ENCODE peak calls at places on chromosomes 2 and 18, in nine cellular contexts. R is SK-MEL-5; D is fibroblast of pulmonary artery; A is activated effector memory CD4-positive, alpha-beta T cell treated with anti-CD3 and anti-CD28 coated beads, Interleukin-2, amount 50 U/mL, for 16 hours; W is fibroblast of the aortic adventitia; T is SW480; N is activated CD8-positive, alpha-beta memory T cell treated with anti-CD3 and anti-CD28 coated beads, Interleukin-2, amount 10 ng/mL, durations not matched to agents 7 days and 5 days; S is GM23338; P is stimulated activated CD8-positive, alpha-beta memory T cell treated with anti-CD3 and anti-CD28 coated beads, Interleukin-15, amount 100 ng/mL, for 1 hour. I is an unnamed sample.

GRCh38 chr2:86285981-86286380 is 51.4 kb downstream of the REEP1 start:
- DNase-seq in R (no peak), D (no peak), A (no peak), W (no peak), T (no peak), N (no peak), S (no peak), P (no peak), I (no peak)

GRCh38 chr2:236040600-236041328 is 127.4 kb downstream of the GBX2 start:
- DNase-seq in R (no peak), D (no peak), A (no peak), W (no peak), T (no peak), N (no peak), S (no peak), P (no peak), I (no peak)

GRCh38 chr18:41351430-41351829 is 603.6 kb upstream of the PIK3C3 start:
- DNase-seq in R (no peak), D (no peak), A (no peak), W (no peak), T (no peak), N (no peak), S (no peak), P (no peak), I (no peak)

GRCh38 chr2:98158305-98158704 is 71.3 kb downstream of the VWA3B start:
- DNase-seq in R (no peak), D (no peak), A (no peak), W (no peak), T (no peak), N (peak; percentile 21), S (no peak), P (no peak), I (no peak)

GRCh38 chr2:161107265-161107664 is 53.0 kb upstream of the TANK start:
- DNase-seq in R (no peak), D (no peak), A (no peak), W (no peak), T (no peak), N (no peak), S (no peak), P (no peak), I (no peak)

GRCh38 chr2:66544258-66544657 is 109.3 kb downstream of the MEIS1 start:
- DNase-seq in R (no peak), D (no peak), A (no peak), W (no peak), T (no peak), N (no peak), S (no peak), P (no peak), I (no peak)

GRCh38 chr2:222318026-222318711 is 19.4 kb upstream of the PAX3 start:
- DNase-seq in R (peak; percentile 68), D (peak; percentile 82), A (peak; percentile 80), W (peak; percentile 69), T (peak; percentile 78), N (peak; percentile 59), S (peak; percentile 90), P (no peak), I (no peak)

GRCh38 chr18:657998-658946 is 819 bp downstream of the TYMS start:
- DNase-seq in R (peak; percentile 91), D (peak; percentile 88), A (peak; percentile 86), W (peak; percentile 85), T (peak; percentile 92), N (peak; percentile 90), S (peak; percentile 96), P (peak; percentile 33), I (no peak)

GRCh38 chr2:100730290-100730868 is 89.6 kb upstream of the NPAS2 start:
- DNase-seq in R (peak; percentile 90), D (peak; percentile 90), A (peak; percentile 66), W (peak; percentile 85), T (peak; percentile 62), N (no peak), S (peak; percentile 81), P (peak; percentile 4), I (no peak)

GRCh38 chr18:47881752-47882455 is 48.6 kb downstream of the SMAD2 start:
- DNase-seq in R (no peak), D (peak; percentile 87), A (no peak), W (peak; percentile 56), T (peak; percentile 29), N (no peak), S (no peak), P (no peak), I (no peak)

GRCh38 chr18:79587298-79588125 is 92.1 kb upstream of the CTDP1 start:
- DNase-seq in R (no peak), D (no peak), A (peak; percentile 27), W (no peak), T (no peak), N (no peak), S (no peak), P (no peak), I (no peak)

GRCh38 chr2:136031716-136032115 is 46.3 kb upstream of the DARS1 start:
- DNase-seq in R (no peak), D (no peak), A (no peak), W (no peak), T (no peak), N (no peak), S (no peak), P (no peak), I (no peak)

GRCh38 chr18:50751490-50751889 is 68.3 kb downstream of the MRO start:
- DNase-seq in R (no peak), D (no peak), A (no peak), W (no peak), T (no peak), N (no peak), S (no peak), P (no peak), I (no peak)

GRCh38 chr2:234322766-234323465 is 174.0 kb downstream of the ARL4C start:
- DNase-seq in R (no peak), D (no peak), A (no peak), W (no peak), T (no peak), N (no peak), S (no peak), P (no peak), I (no peak)

GRCh38 chr2:73856214-73856613 is 27.5 kb downstream of the STAMBP start:
- DNase-seq in R (no peak), D (peak; percentile 51), A (no peak), W (peak; percentile 65), T (no peak), N (no peak), S (no peak), P (no peak), I (no peak)

GRCh38 chr2:172449916-172450550 is 22.6 kb downstream of the ITGA6 start:
- DNase-seq in R (no peak), D (no peak), A (no peak), W (no peak), T (peak; percentile 85), N (no peak), S (no peak), P (no peak), I (no peak)

GRCh38 chr2:186891219-186891621 is 42.2 kb upstream of the ZSWIM2 start:
- DNase-seq in R (no peak), D (peak; percentile 88), A (no peak), W (peak; percentile 77), T (no peak), N (no peak), S (no peak), P (no peak), I (no peak)

GRCh38 chr2:15861172-15861822 is 79.1 kb upstream of the MYCN start:
- DNase-seq in R (peak; percentile 10), D (no peak), A (no peak), W (no peak), T (no peak), N (no peak), S (no peak), P (no peak), I (no peak)

GRCh38 chr2:197159681-197160211 is 150.8 kb downstream of the ANKRD44 start:
- DNase-seq in R (no peak), D (peak; percentile 62), A (peak; percentile 76), W (peak; percentile 65), T (no peak), N (peak; percentile 66), S (no peak), P (no peak), I (no peak)

GRCh38 chr18:63844254-63844653 is 43.3 kb upstream of the SERPINB2 start:
- DNase-seq in R (peak; percentile 51), D (peak; percentile 50), A (no peak), W (peak; percentile 71), T (peak; percentile 11), N (no peak), S (peak; percentile 61), P (no peak), I (no peak)

GRCh38 chr18:50099725-50100414 is 95.1 kb downstream of the MYO5B start:
- DNase-seq in R (no peak), D (no peak), A (no peak), W (no peak), T (peak; percentile 1), N (no peak), S (no peak), P (no peak), I (no peak)

GRCh38 chr2:105789745-105790466 is 45.2 kb downstream of the NCK2 start:
- DNase-seq in R (peak; percentile 13), D (peak; percentile 42), A (peak; percentile 87), W (peak; percentile 34), T (no peak), N (peak; percentile 92), S (no peak), P (no peak), I (no peak)